ENCODE peak calls at places on chromosomes 6 and 20, in eight cellular contexts. P, F, Z, L, G, Q, B and W are unnamed samples.

GRCh38 chr20:61271273-61272221 is 19.5 kb downstream of the CDH4 start:
- DNase-seq in P (no peak), F (no peak), Z (no peak), L (no peak), G (no peak), Q (no peak), B (no peak), W (no peak)

GRCh38 chr20:59014680-59015389 is 4.4 kb upstream of the TUBB1 start:
- DNase-seq in P (no peak), F (no peak), Z (no peak), L (no peak), G (no peak), Q (peak; percentile 24), B (no peak), W (no peak)

GRCh38 chr6:37783025-37783825 is 36.3 kb upstream of the ZFAND3 start:
- DNase-seq in P (no peak), F (no peak), Z (peak; percentile 36), L (peak; percentile 30), G (no peak), Q (no peak), B (no peak), W (no peak)

GRCh38 chr20:25549172-25549865 is 36.0 kb downstream of the NINL start:
- DNase-seq in P (no peak), F (no peak), Z (no peak), L (peak; percentile 19), G (no peak), Q (no peak), B (no peak), W (no peak)

GRCh38 chr20:51423810-51424209 is 118.7 kb downstream of the NFATC2 start:
- DNase-seq in P (no peak), F (no peak), Z (no peak), L (no peak), G (no peak), Q (no peak), B (no peak), W (no peak)

GRCh38 chr6:44256291-44257006 is 879 bp downstream of the SLC35B2 start:
- DNase-seq in P (no peak), F (peak; percentile 19), Z (no peak), L (no peak), G (no peak), Q (no peak), B (no peak), W (peak; percentile 50)

GRCh38 chr6:80132942-80133517 is 26.6 kb downstream of the BCKDHB start:
- DNase-seq in P (no peak), F (peak; percentile 3), Z (peak; percentile 11), L (peak; percentile 81), G (peak; percentile 70), Q (peak; percentile 66), B (no peak), W (peak; percentile 40)

GRCh38 chr20:13105864-13106457 is 97.2 kb downstream of the SPTLC3 start:
- DNase-seq in P (no peak), F (peak; percentile 26), Z (no peak), L (peak; percentile 71), G (peak; percentile 60), Q (no peak), B (no peak), W (no peak)

GRCh38 chr20:24979036-24979960 is 13.3 kb downstream of the APMAP start:
- DNase-seq in P (no peak), F (no peak), Z (no peak), L (no peak), G (no peak), Q (no peak), B (no peak), W (no peak)

GRCh38 chr20:54267510-54268003 is 59.7 kb downstream of the PFDN4 start:
- DNase-seq in P (no peak), F (no peak), Z (no peak), L (peak; percentile 41), G (no peak), Q (peak; percentile 32), B (no peak), W (peak; percentile 88)

GRCh38 chr6:110116258-110116657 is 63.2 kb downstream of the WASF1 start:
- DNase-seq in P (no peak), F (no peak), Z (no peak), L (no peak), G (no peak), Q (no peak), B (no peak), W (peak; percentile 8)

GRCh38 chr6:165106261-165106660 is 203.1 kb downstream of the C6orf118 start:
- DNase-seq in P (no peak), F (no peak), Z (no peak), L (no peak), G (no peak), Q (no peak), B (no peak), W (no peak)

GRCh38 chr6:42314571-42314950 is 96.9 kb upstream of the MRPS10 start:
- DNase-seq in P (no peak), F (no peak), Z (no peak), L (no peak), G (peak; percentile 40), Q (no peak), B (no peak), W (no peak)

GRCh38 chr6:123895346-123895745 is 91.7 kb downstream of the NKAIN2 start:
- DNase-seq in P (no peak), F (no peak), Z (no peak), L (no peak), G (no peak), Q (no peak), B (no peak), W (no peak)

GRCh38 chr6:31158140-31158862 is at the start of gene TCF19:
- DNase-seq in P (peak; percentile 96), F (peak; percentile 96), Z (peak; percentile 99), L (peak; percentile 99), G (peak; percentile 99), Q (peak; percentile 99), B (peak; percentile 98), W (peak; percentile 100)

GRCh38 chr20:37276494-37277252 is 12.8 kb upstream of the MANBAL start:
- DNase-seq in P (no peak), F (no peak), Z (no peak), L (peak; percentile 86), G (peak; percentile 86), Q (no peak), B (no peak), W (peak; percentile 48)

GRCh38 chr20:61057313-61058171 is 194.5 kb upstream of the CDH4 start:
- DNase-seq in P (no peak), F (no peak), Z (no peak), L (no peak), G (no peak), Q (no peak), B (no peak), W (no peak)

GRCh38 chr6:72552938-72553337 is 68.9 kb upstream of the KCNQ5 start:
- DNase-seq in P (no peak), F (no peak), Z (no peak), L (peak; percentile 41), G (peak; percentile 15), Q (no peak), B (no peak), W (no peak)

GRCh38 chr20:2140561-2140960 is 38.9 kb downstream of the STK35 start:
- DNase-seq in P (no peak), F (no peak), Z (no peak), L (peak; percentile 60), G (peak; percentile 23), Q (no peak), B (no peak), W (no peak)

GRCh38 chr6:154187203-154187602 is 148.2 kb downstream of the OPRM1 start:
- DNase-seq in P (no peak), F (no peak), Z (no peak), L (no peak), G (no peak), Q (no peak), B (no peak), W (no peak)

GRCh38 chr20:44709797-44710196 is 5.4 kb upstream of the CCN5 start:
- DNase-seq in P (no peak), F (no peak), Z (no peak), L (no peak), G (no peak), Q (no peak), B (no peak), W (no peak)

GRCh38 chr6:33205172-33206026 is 944 bp downstream of the HSD17B8 start:
- DNase-seq in P (no peak), F (peak; percentile 46), Z (no peak), L (no peak), G (no peak), Q (no peak), B (no peak), W (peak; percentile 61)
- TF ChIP-seq CTCF in P (no peak), F (no peak), Z (no peak), L (no peak), G (no peak), Q (no peak), B (peak; percentile 11), W (no peak)

GRCh38 chr6:6557871-6558270 is 30.6 kb upstream of the LY86 start:
- DNase-seq in P (no peak), F (no peak), Z (no peak), L (no peak), G (no peak), Q (no peak), B (no peak), W (no peak)

GRCh38 chr6:6556162-6556737 is 32.3 kb upstream of the LY86 start:
- DNase-seq in P (no peak), F (no peak), Z (no peak), L (no peak), G (peak; percentile 3), Q (no peak), B (no peak), W (no peak)

GRCh38 chr6:6559994-6560393 is 28.5 kb upstream of the LY86 start:
- DNase-seq in P (no peak), F (no peak), Z (no peak), L (no peak), G (no peak), Q (no peak), B (no peak), W (no peak)

GRCh38 chr6:6557504-6557839 is 31.0 kb upstream of the LY86 start:
- DNase-seq in P (no peak), F (no peak), Z (no peak), L (no peak), G (no peak), Q (no peak), B (no peak), W (no peak)

GRCh38 chr6:6556738-6557503 is 31.6 kb upstream of the LY86 start:
- DNase-seq in P (no peak), F (peak; percentile 24), Z (peak; percentile 48), L (peak; percentile 22), G (peak; percentile 64), Q (no peak), B (no peak), W (peak; percentile 51)
- TF ChIP-seq CTCF in P (peak; percentile 42), F (peak; percentile 44), Z (peak; percentile 89), L (peak; percentile 66), G (peak; percentile 70), Q (peak; percentile 31), B (peak; percentile 92), W (peak; percentile 18)

DNA sequence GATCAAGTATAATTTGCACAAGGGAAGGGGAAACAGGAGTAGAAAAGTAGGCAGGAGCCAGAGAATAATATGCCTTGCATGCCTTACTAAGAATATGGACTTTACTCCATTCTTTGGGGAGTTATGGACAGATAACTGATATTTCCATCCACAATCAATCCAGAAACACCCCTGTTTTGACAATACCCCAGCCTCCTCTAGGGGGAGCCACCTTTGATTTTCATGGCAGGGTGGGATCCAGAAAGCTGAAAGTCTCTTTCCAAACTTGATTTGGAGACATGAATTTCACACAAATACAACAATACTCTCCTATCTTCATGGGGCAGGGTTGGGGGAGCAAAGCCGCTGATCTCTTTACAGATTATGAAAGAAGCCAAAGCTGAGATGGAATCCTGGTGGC is 404.1 kb downstream of the FOXA2 start:
- DNase-seq in P (no peak), F (peak; percentile 24), Z (peak; percentile 16), L (no peak), G (no peak), Q (no peak), B (no peak), W (no peak)
- TF ChIP-seq CTCF in P (no peak), F (peak; percentile 32), Z (peak; percentile 48), L (peak; percentile 14), G (no peak), Q (no peak), B (peak; percentile 34), W (no peak)

GRCh38 chr6:84568971-84569370 is 195.4 kb downstream of the TBX18 start:
- DNase-seq in P (no peak), F (no peak), Z (no peak), L (peak; percentile 81), G (peak; percentile 54), Q (no peak), B (no peak), W (peak; percentile 12)
- TF ChIP-seq CTCF in P (peak; percentile 46), F (peak; percentile 44), Z (no peak), L (peak; percentile 46), G (peak; percentile 42), Q (no peak), B (peak; percentile 10), W (peak; percentile 15)